ENCODE peak calls at places on chromosomes 16 and 17, in ten cellular contexts. F is A549, L is tibial nerve, Q is right lobe of liver, E is uterus, N is heart left ventricle, Y is IMR-90, B is Peyer's patch, O is upper lobe of left lung, J is GM12878. R is an unnamed sample.

GRCh38 chr16:17246974-17247718 is 223.6 kb downstream of the XYLT1 start:
- DNase-seq in L (no peak), Y (no peak), J (no peak), O (no peak), F (no peak), N (no peak), E (no peak), Q (no peak), B (no peak), R (no peak)

GRCh38 chr17:73420897-73421296 is 109.1 kb upstream of the CDC42EP4 start:
- DNase-seq in E (no peak), Q (no peak), B (no peak), Y (peak; percentile 9), O (no peak), N (no peak), J (no peak), L (no peak), F (peak; percentile 86), R (no peak)

GRCh38 chr17:74632196-74632540 is 8.6 kb upstream of the CD300E start:
- DNase-seq in E (no peak), F (no peak), J (no peak), N (no peak), Q (no peak), B (no peak), Y (no peak), L (no peak), O (no peak), R (no peak)

GRCh38 chr16:58854392-58854791 is 120.3 kb upstream of the GOT2 start:
- DNase-seq in Q (no peak), Y (no peak), F (no peak), B (no peak), O (no peak), L (no peak), E (no peak), J (peak; percentile 46), N (no peak), R (no peak)

GRCh38 chr17:68288804-68289203 is 2.1 kb downstream of the SLC16A6 start:
- DNase-seq in F (no peak), E (no peak), O (peak; percentile 61), L (no peak), J (no peak), B (no peak), N (no peak), Q (no peak), Y (no peak), R (no peak)

GRCh38 chr16:74770826-74771526 is 3.6 kb downstream of the FA2H start:
- DNase-seq in O (no peak), Q (no peak), E (no peak), L (no peak), F (no peak), B (no peak), J (no peak), Y (no peak), N (no peak), R (no peak)

GRCh38 chr16:48374255-48374654 is 11.0 kb downstream of the SIAH1 start:
- DNase-seq in F (no peak), B (no peak), Q (no peak), N (no peak), O (no peak), Y (no peak), J (no peak), L (no peak), E (no peak), R (no peak)

GRCh38 chr16:1351215-1351581 is 480 bp downstream of the TSR3 start:
- DNase-seq in O (no peak), Y (no peak), J (no peak), L (no peak), B (no peak), E (no peak), F (no peak), N (no peak), Q (no peak), R (no peak)

GRCh38 chr17:68297168-68297567 is 5.9 kb downstream of the ARSG start:
- DNase-seq in J (no peak), O (no peak), L (no peak), E (no peak), Y (no peak), F (no peak), B (no peak), Q (no peak), N (no peak), R (no peak)

GRCh38 chr17:2853111-2853721 is 57.0 kb downstream of the RAP1GAP2 start:
- DNase-seq in O (peak; percentile 27), B (peak; percentile 61), E (peak; percentile 51), N (peak; percentile 83), L (no peak), Q (no peak), J (no peak), F (peak; percentile 73), Y (peak; percentile 49), R (peak; percentile 64)

GRCh38 chr16:9318764-9319163 is 227.3 kb downstream of the HAPSTR1 start:
- DNase-seq in Y (no peak), F (no peak), E (no peak), Q (no peak), B (no peak), J (no peak), N (no peak), L (no peak), O (no peak), R (no peak)

GRCh38 chr16:85638695-85639409 is 25.7 kb downstream of the GSE1 start:
- DNase-seq in O (no peak), L (no peak), J (no peak), B (no peak), Q (peak; percentile 70), E (no peak), Y (no peak), N (no peak), F (no peak), R (peak; percentile 70)

GRCh38 chr17:1628856-1629646 is 417 bp upstream of the SLC43A2 start:
- DNase-seq in N (peak; percentile 96), J (no peak), Q (peak; percentile 88), B (peak; percentile 97), E (peak; percentile 91), F (peak; percentile 100), Y (peak; percentile 87), L (peak; percentile 95), O (peak; percentile 96), R (peak; percentile 95)
- TF ChIP-seq POLR2A in N (peak; percentile 79), J (peak; percentile 70), Q (no peak), B (peak; percentile 35), E (peak; percentile 16), F (peak; percentile 59), Y (peak; percentile 23), L (peak; percentile 82), O (peak; percentile 78), R (peak; percentile 47)

DNA sequence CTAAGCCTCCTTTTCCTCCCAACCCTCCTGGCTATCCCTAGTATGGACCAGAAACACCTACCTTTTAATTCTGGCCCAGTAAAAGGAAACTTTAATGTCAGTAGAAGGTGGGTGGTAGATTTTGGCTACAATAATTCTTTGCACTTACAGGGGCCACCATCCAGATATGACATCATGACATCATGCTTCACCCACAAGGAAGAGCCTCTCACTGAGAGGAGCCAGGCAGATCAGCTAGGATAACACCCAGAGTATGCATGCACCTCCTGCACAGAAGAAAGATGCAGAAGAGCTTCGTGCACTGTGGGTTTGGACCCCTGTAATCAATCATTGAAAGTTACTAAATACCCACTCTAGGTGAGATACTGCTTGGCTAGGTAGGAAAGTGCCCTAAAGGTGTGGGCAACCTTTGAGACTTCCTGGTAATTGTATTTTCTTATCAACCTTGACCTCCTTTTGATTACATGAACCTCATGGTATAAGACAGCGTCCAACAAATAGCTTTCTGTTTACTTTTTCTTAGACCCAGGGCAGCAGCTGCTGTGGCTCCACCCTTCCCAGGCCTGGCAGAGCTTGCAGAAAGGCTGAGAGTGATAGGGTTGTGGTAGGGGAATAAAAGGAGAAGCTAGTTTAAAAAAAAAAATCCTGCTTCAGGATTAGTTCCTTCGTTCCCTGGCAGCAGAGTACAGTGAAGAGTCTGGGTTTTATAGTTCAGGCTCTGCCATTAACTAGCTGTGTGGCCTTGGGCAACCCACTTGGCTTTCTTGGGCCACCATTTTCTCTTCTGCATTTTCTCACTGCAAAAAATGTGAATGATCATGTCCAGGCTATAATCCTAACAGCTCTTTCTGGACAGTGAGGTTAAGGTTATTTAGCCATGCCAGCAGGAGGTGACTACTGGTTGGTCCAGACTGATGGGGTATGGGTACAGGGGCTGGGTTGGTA is 6.2 kb downstream of the MAP3K14 start:
- DNase-seq in N (no peak), Y (no peak), B (peak; percentile 86), F (no peak), Q (peak; percentile 85), E (no peak), L (no peak), J (no peak), O (peak; percentile 54), R (peak; percentile 91)
- TF ChIP-seq POLR2A in N (no peak), Y (no peak), B (peak; percentile 57), F (no peak), Q (no peak), E (no peak), L (no peak), J (no peak), O (no peak), R (peak; percentile 35)

DNA sequence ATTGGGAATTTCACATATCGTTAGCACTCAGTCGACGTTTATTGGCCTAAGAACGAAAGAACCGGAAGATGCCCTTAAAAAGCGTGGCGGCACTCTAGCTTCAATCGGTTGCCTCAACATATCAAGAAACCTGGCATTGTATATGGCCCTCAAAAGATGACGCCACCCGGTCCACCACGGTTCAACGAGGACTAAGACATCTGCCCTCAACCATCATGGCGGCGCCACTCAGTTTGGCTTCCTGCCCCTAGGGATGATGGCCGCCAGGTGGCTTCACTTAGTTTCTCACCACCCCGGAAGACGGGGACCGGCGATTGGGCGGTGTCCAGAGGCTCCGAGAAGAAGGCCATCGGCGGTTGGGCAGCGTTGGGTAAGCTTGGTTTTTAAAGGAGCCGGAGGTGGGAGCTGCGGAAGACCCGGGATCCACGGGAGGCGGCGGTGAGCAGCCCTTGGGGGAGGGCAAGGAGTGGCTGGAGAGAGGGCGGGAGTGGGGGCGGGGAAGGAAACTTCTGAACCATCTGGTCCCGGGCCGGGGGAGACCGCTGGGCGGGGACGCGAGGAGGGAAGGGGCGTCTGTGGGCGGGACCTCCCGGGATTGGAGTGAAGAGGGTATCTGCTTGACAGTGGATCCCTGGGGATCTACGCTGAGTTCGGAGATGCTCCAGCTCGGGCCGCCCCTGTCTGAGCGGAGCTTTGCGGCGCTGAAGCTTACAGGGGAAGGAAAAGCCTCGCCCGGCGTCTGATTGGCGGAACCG is at the start of gene PRR14:
- DNase-seq in N (peak; percentile 100), Y (peak; percentile 99), L (peak; percentile 99), O (peak; percentile 99), Q (peak; percentile 100), E (peak; percentile 100), F (peak; percentile 92), J (peak; percentile 98), B (peak; percentile 100), R (peak; percentile 100)
- TF ChIP-seq POLR2A in N (peak; percentile 32), Y (no peak), L (peak; percentile 10), O (peak; percentile 63), Q (peak; percentile 28), E (peak; percentile 31), F (no peak), J (peak; percentile 26), B (no peak), R (peak; percentile 61)

DNA sequence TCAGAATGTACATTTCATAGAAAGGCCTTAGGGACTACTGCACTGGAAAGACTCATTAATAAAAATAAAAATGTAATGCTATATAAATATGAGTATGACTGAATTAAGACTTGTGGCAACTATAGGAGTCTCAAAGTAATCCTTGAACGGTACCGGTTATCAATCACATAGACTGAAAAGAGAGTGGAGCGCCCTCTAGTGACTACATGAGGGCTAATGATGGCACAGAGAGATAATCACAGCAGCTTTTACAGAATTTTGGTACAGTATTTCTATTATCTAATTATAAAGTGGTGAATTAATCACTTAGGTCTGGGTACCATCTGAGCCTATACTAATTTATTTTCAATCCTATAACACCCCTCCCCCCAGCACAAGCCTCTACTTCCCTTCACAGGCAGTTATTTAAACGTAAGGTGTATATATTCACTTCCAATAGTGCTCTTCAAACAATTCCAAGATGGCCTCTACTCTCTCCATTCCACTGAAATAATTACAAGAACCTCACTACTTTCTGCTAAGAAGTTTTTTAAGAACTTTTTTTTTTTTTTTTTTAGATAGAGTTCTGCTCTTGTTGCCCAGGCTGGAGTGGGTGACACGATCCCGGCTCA is 40.7 kb upstream of the ANKFY1 start:
- DNase-seq in Q (no peak), F (peak; percentile 74), N (no peak), J (no peak), E (peak; percentile 24), Y (peak; percentile 31), B (peak; percentile 80), O (no peak), L (peak; percentile 81), R (peak; percentile 62)
- TF ChIP-seq POLR2A in Q (no peak), F (no peak), N (no peak), J (no peak), E (no peak), Y (no peak), B (no peak), O (no peak), L (no peak), R (no peak)